ENCODE peak calls at places on chromosomes 11 and 22, in four cellular contexts. Z is HepG2, O is K562, D is SK-N-SH. S is an unnamed sample.

GRCh38 chr11:69923196-69923595 is 104.0 kb upstream of the FGF3 start:
- DNase-seq in Z (no peak), D (no peak), O (no peak), S (no peak)

GRCh38 chr11:111357150-111358037 is 21.7 kb downstream of the POU2AF1 start:
- DNase-seq in O (no peak), Z (peak; percentile 35), D (peak; percentile 39), S (no peak)

GRCh38 chr22:30947163-30947820 is 21.3 kb downstream of the MORC2 start:
- DNase-seq in D (no peak), Z (no peak), O (no peak), S (no peak)

GRCh38 chr11:83895516-83895915 is 609.3 kb upstream of the CCDC90B start:
- DNase-seq in D (no peak), O (no peak), Z (no peak), S (no peak)

GRCh38 chr11:61728940-61729219 is 23.6 kb upstream of the MYRF start:
- DNase-seq in O (no peak), D (no peak), Z (no peak), S (no peak)

GRCh38 chr22:29871684-29872083 is 11.3 kb upstream of the MTMR3 start:
- DNase-seq in Z (peak; percentile 23), D (no peak), O (no peak), S (no peak)

GRCh38 chr11:1336836-1337646 is 27.6 kb upstream of the TOLLIP start:
- DNase-seq in O (peak; percentile 9), Z (no peak), D (peak; percentile 80), S (peak; percentile 55)

GRCh38 chr11:76657139-76657823 is 13.3 kb downstream of the LRRC32 start:
- DNase-seq in O (no peak), Z (no peak), D (no peak), S (peak; percentile 6)

GRCh38 chr22:40685406-40685805 is 6.1 kb downstream of the MCHR1 start:
- DNase-seq in O (no peak), D (no peak), Z (no peak), S (no peak)

GRCh38 chr11:132683602-132684001 is 848.7 kb downstream of the OPCML start:
- DNase-seq in O (no peak), Z (peak; percentile 2), D (no peak), S (no peak)

GRCh38 chr11:122277553-122277952 is 161.5 kb upstream of the BLID start:
- DNase-seq in Z (no peak), O (no peak), D (no peak), S (no peak)

GRCh38 chr11:73269353-73270088 is 2.6 kb upstream of the P2RY6 start:
- DNase-seq in Z (no peak), D (no peak), O (no peak), S (no peak)

GRCh38 chr11:19241260-19242183 is 777 bp upstream of the E2F8 start:
- DNase-seq in D (peak; percentile 89), Z (no peak), O (peak; percentile 90), S (peak; percentile 76)

GRCh38 chr11:114209904-114210303 is 86.3 kb upstream of the NNMT start:
- DNase-seq in O (no peak), Z (peak; percentile 68), D (no peak), S (no peak)

GRCh38 chr11:91308069-91308468 is 916.5 kb upstream of the FAT3 start:
- DNase-seq in Z (no peak), O (no peak), D (peak; percentile 12), S (no peak)

GRCh38 chr22:49012695-49013094 is 815.0 kb downstream of the BRD1 start:
- DNase-seq in D (peak; percentile 30), O (no peak), Z (no peak), S (no peak)

GRCh38 chr11:65503923-65504670 is 5.3 kb downstream of the MALAT1 start:
- DNase-seq in Z (no peak), O (no peak), D (no peak), S (no peak)

GRCh38 chr22:39664485-39665200 is 94.1 kb downstream of the CACNA1I start:
- DNase-seq in Z (no peak), D (peak; percentile 49), O (peak; percentile 94), S (peak; percentile 90)

GRCh38 chr11:30358569-30358968 is 35.7 kb downstream of the ARL14EP start:
- DNase-seq in O (no peak), Z (no peak), D (no peak), S (no peak)

GRCh38 chr11:122062763-122063162 is 53.3 kb downstream of the BLID start:
- DNase-seq in D (no peak), Z (no peak), O (no peak), S (no peak)

GRCh38 chr11:17531818-17532131 is 12.4 kb downstream of the USH1C start:
- DNase-seq in D (no peak), Z (peak; percentile 33), O (no peak), S (no peak)

GRCh38 chr11:6650980-6651379 is 4.6 kb downstream of the DCHS1 start:
- DNase-seq in Z (no peak), O (peak; percentile 76), D (no peak), S (no peak)

GRCh38 chr11:34492806-34493414 is 20.7 kb downstream of the ELF5 start:
- DNase-seq in O (peak; percentile 65), D (peak; percentile 72), Z (peak; percentile 68), S (peak; percentile 57)

GRCh38 chr11:113184498-113184897 is 129.9 kb upstream of the TTC12 start:
- DNase-seq in D (no peak), O (no peak), Z (peak; percentile 35), S (no peak)

GRCh38 chr11:63998558-63999348 is 12.5 kb downstream of the OTUB1 start:
- DNase-seq in D (peak; percentile 52), O (no peak), Z (no peak), S (peak; percentile 70)

GRCh38 chr22:47277511-47277910 is 515.1 kb downstream of the TBC1D22A start:
- DNase-seq in D (no peak), O (no peak), Z (no peak), S (no peak)

GRCh38 chr11:9568854-9569587 is 4.4 kb upstream of the WEE1 start:
- DNase-seq in O (no peak), Z (peak; percentile 97), D (peak; percentile 44), S (peak; percentile 32)

GRCh38 chr11:47980093-47980906 is at the start of gene PTPRJ:
- DNase-seq in O (peak; percentile 84), D (peak; percentile 90), Z (no peak), S (peak; percentile 77)

GRCh38 chr11:44681698-44682097 is 45.1 kb upstream of the TSPAN18 start:
- DNase-seq in O (no peak), Z (no peak), D (no peak), S (no peak)

GRCh38 chr22:36220457-36220921 is 18.8 kb downstream of the APOL2 start:
- DNase-seq in D (no peak), Z (no peak), O (no peak), S (no peak)

GRCh38 chr11:9092846-9093778 is 1.7 kb upstream of the SCUBE2 start:
- DNase-seq in O (no peak), D (peak; percentile 58), Z (no peak), S (no peak)

GRCh38 chr11:74506823-74507222 is 13.3 kb upstream of the LIPT2 start:
- DNase-seq in Z (no peak), O (no peak), D (no peak), S (no peak)

GRCh38 chr11:70192666-70193410 is 10.3 kb upstream of the FADD start:
- DNase-seq in Z (no peak), D (no peak), O (no peak), S (no peak)

GRCh38 chr22:41425704-41426365 is 20.8 kb downstream of the TOB2 start:
- DNase-seq in D (no peak), O (no peak), Z (no peak), S (no peak)

GRCh38 chr11:3950996-3951662 is 95.7 kb downstream of the STIM1 start:
- DNase-seq in Z (peak; percentile 50), D (no peak), O (no peak), S (no peak)

GRCh38 chr22:31753005-31753633 is 700 bp upstream of the DEPDC5 start:
- DNase-seq in Z (peak; percentile 87), O (peak; percentile 70), D (peak; percentile 77), S (peak; percentile 84)

GRCh38 chr11:120577041-120577440 is 65.5 kb downstream of the GRIK4 start:
- DNase-seq in Z (no peak), O (no peak), D (no peak), S (no peak)

GRCh38 chr11:120576606-120577005 is 65.1 kb downstream of the GRIK4 start:
- DNase-seq in D (no peak), O (no peak), Z (no peak), S (no peak)

GRCh38 chr11:120573756-120574354 is 62.3 kb downstream of the GRIK4 start:
- DNase-seq in Z (no peak), D (no peak), O (no peak), S (peak; percentile 6)

GRCh38 chr11:120575461-120575860 is 63.9 kb downstream of the GRIK4 start:
- DNase-seq in D (no peak), O (no peak), Z (no peak), S (peak; percentile 15)

DNA sequence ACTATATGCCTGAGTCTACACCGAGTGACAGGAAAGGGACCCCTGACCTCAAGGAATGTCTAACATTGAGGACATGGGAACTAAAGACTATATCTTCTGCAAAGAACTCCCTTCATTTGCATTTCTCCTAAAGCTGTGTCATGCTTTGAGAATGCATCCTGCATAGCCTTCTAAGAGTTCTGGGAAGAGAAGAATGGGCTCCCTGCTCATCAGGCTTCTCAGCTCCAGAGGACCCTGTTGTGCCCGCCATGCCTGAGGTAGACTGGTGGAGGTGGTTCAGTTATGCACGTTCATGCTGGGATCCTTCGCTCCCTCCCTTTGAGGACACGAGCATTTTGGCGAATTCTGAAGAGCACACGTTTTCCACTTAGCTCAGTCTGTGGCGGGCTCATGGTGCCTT is 63.3 kb downstream of the GRIK4 start:
- DNase-seq in Z (no peak), D (no peak), O (no peak), S (no peak)
- TF ChIP-seq FOXJ3 in Z (no peak), D (no peak), O (no peak), S (no peak)

GRCh38 chr11:134261626-134262488 is 8.5 kb downstream of the ACAD8 start:
- DNase-seq in O (peak; percentile 57), D (peak; percentile 66), Z (peak; percentile 20), S (peak; percentile 58)
- TF ChIP-seq FOXJ3 in O (no peak), D (no peak), Z (no peak), S (no peak)

GRCh38 chr11:101583180-101584128 is at the start of gene TRPC6:
- DNase-seq in D (peak; percentile 15), O (no peak), Z (no peak), S (peak; percentile 62)
- TF ChIP-seq FOXJ3 in D (no peak), O (no peak), Z (no peak), S (no peak)

DNA sequence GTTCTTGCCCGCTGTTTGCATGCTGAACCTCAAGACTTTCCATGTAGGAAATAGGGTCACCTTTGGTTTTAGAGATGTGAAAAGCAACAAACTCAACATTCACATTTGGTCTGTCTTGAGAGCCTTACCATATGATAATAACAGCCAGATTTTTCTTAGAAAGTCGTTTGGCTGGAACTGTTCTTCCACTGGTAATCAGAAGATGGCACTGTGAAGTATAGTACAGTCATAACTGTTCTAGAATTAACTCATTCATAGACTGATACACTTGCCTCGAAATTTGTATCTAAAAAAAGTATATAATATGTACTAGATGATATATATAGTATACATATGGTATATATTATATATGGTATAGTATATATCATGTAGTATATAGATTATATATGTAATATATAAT is 12.3 kb downstream of the LUZP2 start:
- DNase-seq in O (no peak), D (peak; percentile 4), Z (no peak), S (no peak)
- TF ChIP-seq FOXJ3 in O (no peak), D (no peak), Z (no peak), S (no peak)

GRCh38 chr22:18070041-18070440 is 7.7 kb upstream of the PEX26 start:
- DNase-seq in D (no peak), O (no peak), Z (no peak), S (no peak)
- TF ChIP-seq FOXJ3 in D (no peak), O (no peak), Z (no peak), S (no peak)

GRCh38 chr11:94909371-94909820 is 64.0 kb downstream of the CWC15 start:
- DNase-seq in D (no peak), Z (no peak), O (no peak), S (no peak)
- TF ChIP-seq FOXJ3 in D (no peak), Z (no peak), O (no peak), S (no peak)

GRCh38 chr11:128544625-128545024 is 42.7 kb downstream of the ETS1 start:
- DNase-seq in Z (no peak), D (no peak), O (no peak), S (no peak)
- TF ChIP-seq FOXJ3 in Z (no peak), D (no peak), O (no peak), S (no peak)